ENCODE peak calls at places on chromosomes 6 and 20, in five cellular contexts. One of them, this sample, is unnamed.
A peak's percentile ranks its signal among the peaks of the same experiment; 100 is the strongest.

GRCh38 chr20:17394411-17394810 is 136.8 kb downstream of the BFSP1 start:
- DNase-seq in CD8-positive, alpha-beta T cell: no peak
- DNase-seq in cardiac muscle cell: no peak
- DNase-seq in naive thymus-derived CD4-positive, alpha-beta T cell: no peak
- DNase-seq in adrenal gland: no peak
- DNase-seq in this sample: no peak

GRCh38 chr6:133630651-133631050 is 258.3 kb upstream of the TCF21 start:
- DNase-seq in CD8-positive, alpha-beta T cell: no peak
- DNase-seq in cardiac muscle cell: no peak
- DNase-seq in naive thymus-derived CD4-positive, alpha-beta T cell: no peak
- DNase-seq in adrenal gland: no peak
- DNase-seq in this sample: no peak

GRCh38 chr20:8837396-8837795 is 231.5 kb upstream of the PLCB4 start:
- DNase-seq in CD8-positive, alpha-beta T cell: no peak
- DNase-seq in cardiac muscle cell: no peak
- DNase-seq in naive thymus-derived CD4-positive, alpha-beta T cell: no peak
- DNase-seq in adrenal gland: no peak
- DNase-seq in this sample: no peak

GRCh38 chr6:134240664-134241431 is 77.1 kb downstream of the SGK1 start:
- DNase-seq in CD8-positive, alpha-beta T cell: peak; percentile 73
- DNase-seq in cardiac muscle cell: no peak
- DNase-seq in naive thymus-derived CD4-positive, alpha-beta T cell: peak; percentile 30
- DNase-seq in adrenal gland: peak; percentile 50
- DNase-seq in this sample: peak; percentile 93

GRCh38 chr6:124512431-124512830 is 449.8 kb upstream of the RNF217 start:
- DNase-seq in CD8-positive, alpha-beta T cell: no peak
- DNase-seq in cardiac muscle cell: no peak
- DNase-seq in naive thymus-derived CD4-positive, alpha-beta T cell: no peak
- DNase-seq in adrenal gland: no peak
- DNase-seq in this sample: no peak

GRCh38 chr6:100230115-100230975 is 234.4 kb downstream of the SIM1 start:
- DNase-seq in CD8-positive, alpha-beta T cell: no peak
- DNase-seq in cardiac muscle cell: no peak
- DNase-seq in naive thymus-derived CD4-positive, alpha-beta T cell: no peak
- DNase-seq in adrenal gland: no peak
- DNase-seq in this sample: no peak

GRCh38 chr20:4045741-4046140 is 30.4 kb upstream of the RNF24 start:
- DNase-seq in CD8-positive, alpha-beta T cell: no peak
- DNase-seq in cardiac muscle cell: no peak
- DNase-seq in naive thymus-derived CD4-positive, alpha-beta T cell: no peak
- DNase-seq in adrenal gland: no peak
- DNase-seq in this sample: no peak

GRCh38 chr20:57598060-57598459 is 22.2 kb downstream of the ZBP1 start:
- DNase-seq in CD8-positive, alpha-beta T cell: no peak
- DNase-seq in cardiac muscle cell: peak; percentile 37
- DNase-seq in naive thymus-derived CD4-positive, alpha-beta T cell: no peak
- DNase-seq in adrenal gland: no peak
- DNase-seq in this sample: no peak

GRCh38 chr6:127120787-127121636 is 2.5 kb downstream of the RSPO3 start:
- DNase-seq in CD8-positive, alpha-beta T cell: peak; percentile 12
- DNase-seq in cardiac muscle cell: peak; percentile 88
- DNase-seq in naive thymus-derived CD4-positive, alpha-beta T cell: peak; percentile 72
- DNase-seq in adrenal gland: peak; percentile 55
- DNase-seq in this sample: peak; percentile 88

GRCh38 chr6:35354361-35355135 is 12.2 kb downstream of the PPARD start:
- DNase-seq in CD8-positive, alpha-beta T cell: no peak
- DNase-seq in cardiac muscle cell: no peak
- DNase-seq in naive thymus-derived CD4-positive, alpha-beta T cell: no peak
- DNase-seq in adrenal gland: peak; percentile 71
- DNase-seq in this sample: no peak

GRCh38 chr6:33314515-33314942 is 651 bp upstream of the TAPBP start:
- DNase-seq in CD8-positive, alpha-beta T cell: no peak
- DNase-seq in cardiac muscle cell: no peak
- DNase-seq in naive thymus-derived CD4-positive, alpha-beta T cell: peak; percentile 77
- DNase-seq in adrenal gland: peak; percentile 84
- DNase-seq in this sample: peak; percentile 81

GRCh38 chr6:134117409-134117808 is 65.0 kb upstream of the SLC2A12 start:
- DNase-seq in CD8-positive, alpha-beta T cell: no peak
- DNase-seq in cardiac muscle cell: no peak
- DNase-seq in naive thymus-derived CD4-positive, alpha-beta T cell: peak; percentile 30
- DNase-seq in adrenal gland: no peak
- DNase-seq in this sample: no peak

GRCh38 chr20:50645253-50646068 is 45.9 kb downstream of the RIPOR3 start:
- DNase-seq in CD8-positive, alpha-beta T cell: no peak
- DNase-seq in cardiac muscle cell: peak; percentile 60
- DNase-seq in naive thymus-derived CD4-positive, alpha-beta T cell: no peak
- DNase-seq in adrenal gland: peak; percentile 97
- DNase-seq in this sample: peak; percentile 90

GRCh38 chr20:15814903-15815302 is 758.3 kb downstream of the KIF16B start:
- DNase-seq in CD8-positive, alpha-beta T cell: no peak
- DNase-seq in cardiac muscle cell: no peak
- DNase-seq in naive thymus-derived CD4-positive, alpha-beta T cell: no peak
- DNase-seq in adrenal gland: no peak
- DNase-seq in this sample: no peak

GRCh38 chr6:141848029-141848890 is 284.5 kb upstream of the GJE1 start:
- DNase-seq in CD8-positive, alpha-beta T cell: no peak
- DNase-seq in cardiac muscle cell: no peak
- DNase-seq in naive thymus-derived CD4-positive, alpha-beta T cell: no peak
- DNase-seq in adrenal gland: no peak
- DNase-seq in this sample: no peak

GRCh38 chr20:37305079-37305478 is 15.6 kb downstream of the MANBAL start:
- DNase-seq in CD8-positive, alpha-beta T cell: no peak
- DNase-seq in cardiac muscle cell: no peak
- DNase-seq in naive thymus-derived CD4-positive, alpha-beta T cell: no peak
- DNase-seq in adrenal gland: no peak
- DNase-seq in this sample: no peak

GRCh38 chr6:37396571-37397185 is 36.3 kb upstream of the CMTR1 start:
- DNase-seq in CD8-positive, alpha-beta T cell: no peak
- DNase-seq in cardiac muscle cell: no peak
- DNase-seq in naive thymus-derived CD4-positive, alpha-beta T cell: no peak
- DNase-seq in adrenal gland: no peak
- DNase-seq in this sample: no peak

GRCh38 chr6:56580271-56580670 is 62.4 kb downstream of the DST start:
- DNase-seq in CD8-positive, alpha-beta T cell: no peak
- DNase-seq in cardiac muscle cell: no peak
- DNase-seq in naive thymus-derived CD4-positive, alpha-beta T cell: no peak
- DNase-seq in adrenal gland: no peak
- DNase-seq in this sample: no peak

GRCh38 chr6:113362542-113363430 is 494.4 kb upstream of the MARCKS start:
- DNase-seq in CD8-positive, alpha-beta T cell: no peak
- DNase-seq in cardiac muscle cell: no peak
- DNase-seq in naive thymus-derived CD4-positive, alpha-beta T cell: no peak
- DNase-seq in adrenal gland: no peak
- DNase-seq in this sample: no peak

GRCh38 chr20:45230631-45231030 is 9.5 kb downstream of the SEMG2 start:
- DNase-seq in CD8-positive, alpha-beta T cell: no peak
- DNase-seq in cardiac muscle cell: no peak
- DNase-seq in naive thymus-derived CD4-positive, alpha-beta T cell: no peak
- DNase-seq in adrenal gland: no peak
- DNase-seq in this sample: no peak

GRCh38 chr6:159169193-159169555 is at the start of gene FNDC1:
- DNase-seq in CD8-positive, alpha-beta T cell: no peak
- DNase-seq in cardiac muscle cell: peak; percentile 78
- DNase-seq in naive thymus-derived CD4-positive, alpha-beta T cell: peak; percentile 79
- DNase-seq in adrenal gland: peak; percentile 20
- DNase-seq in this sample: peak; percentile 64

GRCh38 chr6:7114744-7115451 is 7.1 kb downstream of the RREB1 start:
- DNase-seq in CD8-positive, alpha-beta T cell: no peak
- DNase-seq in cardiac muscle cell: no peak
- DNase-seq in naive thymus-derived CD4-positive, alpha-beta T cell: no peak
- DNase-seq in adrenal gland: no peak
- DNase-seq in this sample: no peak
- H3K4me1 ChIP-seq in CD8-positive, alpha-beta T cell: peaks cover 63% of the 10 kb centered on the region
- H3K4me1 ChIP-seq in cardiac muscle cell: peaks cover 50% of the 10 kb centered on the region
- H3K4me1 ChIP-seq in naive thymus-derived CD4-positive, alpha-beta T cell: peaks cover 8% of the 10 kb centered on the region
- H3K4me1 ChIP-seq in adrenal gland: peaks cover 65% of the 10 kb centered on the region
- H3K4me1 ChIP-seq in this sample: peaks cover 6% of the 10 kb centered on the region

DNA sequence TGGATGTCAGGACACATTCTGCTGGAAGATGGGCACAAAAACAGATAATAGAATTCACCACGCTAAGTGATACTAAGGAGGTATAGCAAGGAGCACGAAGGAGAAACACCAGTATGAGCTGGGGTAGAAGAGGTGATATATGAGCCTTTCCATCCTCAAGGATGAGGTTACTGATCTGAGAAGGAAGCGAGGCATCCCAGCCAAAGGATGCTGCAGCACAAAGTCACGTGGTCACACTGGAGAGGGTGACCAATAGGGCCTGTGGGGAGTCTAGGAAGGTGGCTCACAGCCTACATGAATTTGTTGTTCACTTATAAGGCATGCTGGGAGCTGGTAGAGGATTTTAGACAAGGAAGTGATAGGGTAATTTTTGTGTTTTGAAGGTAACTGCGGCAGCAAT is 1.4 kb downstream of the GINS1 start:
- DNase-seq in CD8-positive, alpha-beta T cell: no peak
- DNase-seq in cardiac muscle cell: no peak
- DNase-seq in naive thymus-derived CD4-positive, alpha-beta T cell: no peak
- DNase-seq in adrenal gland: no peak
- DNase-seq in this sample: no peak
- H3K4me3 ChIP-seq in CD8-positive, alpha-beta T cell: no peak overlapping the region
- H3K4me3 ChIP-seq in cardiac muscle cell: no peak overlapping the region
- H3K4me3 ChIP-seq in naive thymus-derived CD4-positive, alpha-beta T cell: no peak overlapping the region
- H3K4me3 ChIP-seq in adrenal gland: no peak overlapping the region
- H3K4me3 ChIP-seq in this sample: no peak overlapping the region

DNA sequence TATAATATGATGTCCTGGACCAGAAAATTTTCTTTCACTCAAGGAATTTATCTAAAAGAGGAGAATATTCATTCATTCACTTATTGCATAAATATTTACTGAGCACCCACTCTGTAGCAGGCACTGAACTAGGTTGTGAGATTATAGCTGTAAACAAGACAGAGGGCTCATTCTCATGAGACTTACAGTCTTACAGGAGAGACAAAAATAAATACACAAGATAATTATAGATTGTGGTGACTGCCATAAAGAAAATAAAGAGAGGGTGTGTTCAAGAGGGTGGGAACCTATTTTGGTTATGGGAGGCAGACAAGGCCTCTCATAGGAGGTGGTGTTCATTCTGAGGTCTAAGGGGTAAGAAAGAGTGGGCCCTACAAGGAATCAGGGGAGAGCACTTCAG is 109.9 kb upstream of the SUPT3H start:
- DNase-seq in CD8-positive, alpha-beta T cell: no peak
- DNase-seq in cardiac muscle cell: no peak
- DNase-seq in naive thymus-derived CD4-positive, alpha-beta T cell: no peak
- DNase-seq in adrenal gland: no peak
- DNase-seq in this sample: no peak
- H3K27ac ChIP-seq in CD8-positive, alpha-beta T cell: no peak overlapping the region
- H3K27ac ChIP-seq in cardiac muscle cell: no peak overlapping the region
- H3K27ac ChIP-seq in naive thymus-derived CD4-positive, alpha-beta T cell: no peak overlapping the region
- H3K27ac ChIP-seq in adrenal gland: no peak overlapping the region
- H3K27ac ChIP-seq in this sample: no peak overlapping the region

DNA sequence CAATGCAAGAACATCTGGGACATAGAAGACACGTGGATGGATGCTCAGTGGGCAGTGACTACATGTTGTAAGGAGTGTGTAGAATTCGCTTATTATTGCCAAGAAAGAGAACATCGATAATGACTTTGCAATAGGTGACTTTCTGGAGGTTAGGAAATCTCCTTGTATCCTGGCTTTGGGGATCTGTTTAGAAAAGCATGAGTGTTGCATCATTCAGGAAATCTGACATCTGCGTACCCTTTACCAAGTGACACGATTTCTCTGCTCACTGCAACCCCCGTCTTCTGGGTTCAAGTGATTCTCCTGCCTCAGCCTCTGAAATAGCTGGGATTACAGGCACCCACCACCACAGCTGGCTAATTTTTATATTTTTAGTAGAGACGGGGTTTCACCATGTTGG is 23.2 kb downstream of the RIN2 start:
- DNase-seq in CD8-positive, alpha-beta T cell: no peak
- DNase-seq in cardiac muscle cell: no peak
- DNase-seq in naive thymus-derived CD4-positive, alpha-beta T cell: no peak
- DNase-seq in adrenal gland: no peak
- DNase-seq in this sample: no peak
- H3K4me1 ChIP-seq in CD8-positive, alpha-beta T cell: no peaks in the 10 kb centered on the region
- H3K4me1 ChIP-seq in cardiac muscle cell: peaks cover 36% of the 10 kb centered on the region
- H3K4me1 ChIP-seq in naive thymus-derived CD4-positive, alpha-beta T cell: no peaks in the 10 kb centered on the region
- H3K4me1 ChIP-seq in adrenal gland: peaks cover 22% of the 10 kb centered on the region
- H3K4me1 ChIP-seq in this sample: no peaks in the 10 kb centered on the region

DNA sequence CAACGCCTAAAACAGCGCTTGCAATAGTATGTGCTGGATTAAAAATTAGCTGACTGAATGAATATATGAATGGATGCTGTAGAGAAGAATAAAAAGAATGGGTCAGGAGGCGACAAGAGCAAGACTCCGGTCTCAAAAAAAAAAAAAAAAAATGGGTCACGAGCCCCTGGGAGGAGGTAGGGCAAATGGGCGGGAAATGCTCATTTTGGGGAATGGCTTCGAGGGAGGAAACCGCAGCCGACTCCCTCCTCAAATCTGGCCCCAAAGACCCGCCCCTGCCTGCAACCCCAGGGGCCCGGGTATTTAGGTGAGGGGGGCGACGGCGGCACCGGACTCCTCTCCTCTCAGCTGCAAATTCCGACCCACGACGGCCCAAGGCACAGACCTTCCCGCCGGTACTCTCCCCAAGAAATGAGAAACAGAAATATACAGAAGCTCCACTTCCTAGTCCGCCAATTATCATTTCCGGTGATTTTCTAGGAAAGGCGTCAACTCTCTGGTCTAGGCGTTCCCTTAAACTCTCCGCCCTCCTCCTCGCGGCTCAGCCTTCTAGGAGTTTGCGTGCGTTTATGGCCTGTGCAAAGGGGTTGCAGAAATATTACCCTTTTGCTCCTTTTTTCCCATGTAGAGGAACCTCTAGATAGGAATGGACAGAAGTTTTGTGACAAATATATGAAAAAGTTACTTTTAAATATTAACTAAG is at the start of gene ZNF311:
- DNase-seq in CD8-positive, alpha-beta T cell: no peak
- DNase-seq in cardiac muscle cell: peak; percentile 35
- DNase-seq in naive thymus-derived CD4-positive, alpha-beta T cell: no peak
- DNase-seq in adrenal gland: peak; percentile 48
- DNase-seq in this sample: peak; percentile 74
- H3K4me3 ChIP-seq in CD8-positive, alpha-beta T cell: peak within 1 kb of the TSS; percentile 43
- H3K4me3 ChIP-seq in cardiac muscle cell: peak within 1 kb of the TSS; percentile 35
- H3K4me3 ChIP-seq in naive thymus-derived CD4-positive, alpha-beta T cell: peak within 1 kb of the TSS; percentile 51
- H3K4me3 ChIP-seq in adrenal gland: no peak within 1 kb of the TSS
- H3K4me3 ChIP-seq in this sample: peak within 1 kb of the TSS; percentile 62

This sample was measured in aorta.